ENCODE peak calls at places on chromosomes 6 and 20, in seven cellular contexts. C, D, Y, J, N, K and Z are unnamed samples.

GRCh38 chr6:16436550-16436949 is 198.2 kb downstream of the GMPR start:
- ATAC-seq in D (peak), J (no peak), N (peak), C (no peak), Y (no peak), K (no peak), Z (no peak)

GRCh38 chr6:134619077-134619476 is 301.2 kb upstream of the SGK1 start:
- ATAC-seq in J (no peak), D (no peak), N (no peak), Y (no peak), C (no peak), K (no peak), Z (no peak)

GRCh38 chr6:84033523-84034451 is at the start of gene MRAP2:
- ATAC-seq in Y (peak), K (peak), D (no peak), N (peak), J (peak), C (peak), Z (peak)

GRCh38 chr20:35279040-35279439 is 1.1 kb upstream of the MMP24OS start:
- ATAC-seq in C (no peak), J (no peak), N (no peak), D (no peak), K (no peak), Y (no peak), Z (no peak)

GRCh38 chr20:16020971-16021370 is 552.3 kb downstream of the KIF16B start:
- ATAC-seq in J (no peak), C (no peak), D (no peak), K (no peak), Y (peak), N (no peak), Z (no peak)

GRCh38 chr20:58514321-58515239 is 619 bp downstream of the APCDD1L start:
- ATAC-seq in K (no peak), Y (no peak), C (no peak), N (no peak), D (no peak), J (no peak), Z (no peak)

GRCh38 chr6:87656857-87657256 is 45.2 kb downstream of the AKIRIN2 start:
- ATAC-seq in K (no peak), J (no peak), N (no peak), D (peak), Y (no peak), C (no peak), Z (no peak)

GRCh38 chr6:70673054-70673453 is 5.4 kb downstream of the SMAP1 start:
- ATAC-seq in D (no peak), J (peak), Y (no peak), N (no peak), K (peak), C (no peak), Z (no peak)

GRCh38 chr6:39882567-39882953 is 51.7 kb downstream of the MOCS1 start:
- ATAC-seq in K (peak), N (peak), D (no peak), Y (no peak), C (no peak), J (peak), Z (peak)

GRCh38 chr6:136103101-136103688 is 146.9 kb downstream of the MTFR2 start:
- ATAC-seq in D (no peak), J (no peak), Y (no peak), N (peak), C (no peak), K (peak), Z (peak)

GRCh38 chr6:132551214-132551613 is 1.3 kb upstream of the TAAR8 start:
- ATAC-seq in Y (no peak), C (no peak), D (no peak), K (no peak), J (no peak), N (no peak), Z (no peak)

GRCh38 chr6:31795616-31796298 is at the start of gene VARS1:
- ATAC-seq in N (peak), D (peak), J (peak), C (peak), Y (peak), K (peak), Z (peak)

GRCh38 chr6:95081231-95081630 is 496.1 kb upstream of the MANEA start:
- ATAC-seq in Y (no peak), K (no peak), N (no peak), J (no peak), C (no peak), D (no peak), Z (no peak)

GRCh38 chr6:140636237-140636636 is 1261.8 kb upstream of the CITED2 start:
- ATAC-seq in Y (no peak), N (no peak), C (no peak), K (no peak), D (no peak), J (no peak), Z (no peak)

GRCh38 chr20:23588434-23589403 is 17.0 kb downstream of the CST9 start:
- ATAC-seq in Y (no peak), C (no peak), D (no peak), K (no peak), J (no peak), N (no peak), Z (no peak)

GRCh38 chr6:124879110-124879991 is 82.9 kb upstream of the RNF217 start:
- ATAC-seq in D (no peak), N (peak), J (no peak), C (no peak), K (no peak), Y (no peak), Z (no peak)

GRCh38 chr20:47412073-47412472 is 55.6 kb upstream of the ZMYND8 start:
- ATAC-seq in Y (no peak), J (no peak), N (no peak), C (no peak), K (no peak), D (no peak), Z (no peak)

GRCh38 chr6:98044791-98045190 is 761.8 kb upstream of the MMS22L start:
- ATAC-seq in K (no peak), D (no peak), C (no peak), N (no peak), Y (no peak), J (no peak), Z (no peak)

GRCh38 chr20:50562262-50562701 is 52.1 kb downstream of the PTPN1 start:
- ATAC-seq in J (no peak), N (peak), D (no peak), C (peak), Y (no peak), K (peak), Z (no peak)

DNA sequence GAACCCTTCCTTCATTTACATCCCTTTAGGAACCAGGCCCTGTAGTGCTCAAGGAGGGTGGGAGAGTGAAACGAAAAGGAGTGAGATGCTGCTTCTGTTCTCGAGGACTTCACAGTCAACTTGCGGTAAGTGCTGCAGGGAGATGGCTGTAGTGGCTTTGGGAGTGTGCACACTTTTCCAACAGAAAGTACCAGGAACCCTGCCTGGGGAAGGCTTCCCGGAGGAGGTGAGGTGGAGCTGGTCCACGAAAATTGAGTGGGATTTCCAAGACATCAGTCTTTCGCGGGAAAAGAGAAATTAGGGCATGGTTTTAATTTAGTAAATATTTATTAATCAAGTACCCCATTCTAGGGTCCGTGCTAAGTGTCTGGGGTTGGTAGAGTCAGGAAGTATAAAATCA is 12.7 kb downstream of the TRIM31 start:
- ATAC-seq in N (no peak), C (no peak), K (no peak), D (no peak), J (no peak), Y (no peak), Z (no peak)
- H3K4me3 ChIP-seq in N (no peak), C (no peak), K (peak), D (no peak), J (no peak), Y (no peak), Z (no peak)

DNA sequence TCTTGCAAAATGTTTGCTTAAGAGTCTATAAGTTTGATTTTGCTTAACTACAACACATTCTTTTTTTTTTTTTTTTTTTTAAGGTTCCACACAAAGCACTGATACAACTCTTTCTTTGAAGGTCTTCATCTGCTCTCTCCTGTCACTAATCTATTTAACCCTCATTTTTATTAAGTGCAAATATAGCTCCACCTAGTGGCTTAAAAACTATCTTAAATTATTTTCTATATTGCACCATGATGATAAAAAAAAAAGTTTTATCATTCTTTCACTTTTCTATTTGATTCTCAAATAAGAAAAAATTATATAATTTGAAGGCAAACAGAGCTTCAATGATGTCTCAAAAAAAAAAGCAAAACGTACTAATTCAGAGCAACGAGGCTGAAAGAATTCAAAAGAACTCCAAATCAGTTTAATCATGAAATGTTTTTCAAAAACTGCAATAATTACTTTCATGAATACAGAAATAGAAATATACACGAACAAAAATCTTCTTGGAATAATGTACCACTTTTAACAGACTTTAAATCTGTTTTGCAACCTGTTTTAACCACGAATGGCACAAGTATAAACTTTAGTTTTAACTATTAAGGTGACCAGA is 12.8 kb downstream of the ESF1 start:
- ATAC-seq in J (peak), C (no peak), K (no peak), N (no peak), D (no peak), Y (peak), Z (no peak)
- TF ChIP-seq CTCF in J (peak), C (no peak), K (peak), N (peak), D (peak), Y (peak), Z (peak)

GRCh38 chr20:37336369-37337207 is 9.4 kb upstream of the SRC start:
- ATAC-seq in D (peak), N (peak), J (peak), C (peak), K (peak), Y (peak), Z (peak)
- H3K27ac ChIP-seq in D (no peak), N (peak), J (no peak), C (peak), K (peak), Y (peak), Z (peak)

DNA sequence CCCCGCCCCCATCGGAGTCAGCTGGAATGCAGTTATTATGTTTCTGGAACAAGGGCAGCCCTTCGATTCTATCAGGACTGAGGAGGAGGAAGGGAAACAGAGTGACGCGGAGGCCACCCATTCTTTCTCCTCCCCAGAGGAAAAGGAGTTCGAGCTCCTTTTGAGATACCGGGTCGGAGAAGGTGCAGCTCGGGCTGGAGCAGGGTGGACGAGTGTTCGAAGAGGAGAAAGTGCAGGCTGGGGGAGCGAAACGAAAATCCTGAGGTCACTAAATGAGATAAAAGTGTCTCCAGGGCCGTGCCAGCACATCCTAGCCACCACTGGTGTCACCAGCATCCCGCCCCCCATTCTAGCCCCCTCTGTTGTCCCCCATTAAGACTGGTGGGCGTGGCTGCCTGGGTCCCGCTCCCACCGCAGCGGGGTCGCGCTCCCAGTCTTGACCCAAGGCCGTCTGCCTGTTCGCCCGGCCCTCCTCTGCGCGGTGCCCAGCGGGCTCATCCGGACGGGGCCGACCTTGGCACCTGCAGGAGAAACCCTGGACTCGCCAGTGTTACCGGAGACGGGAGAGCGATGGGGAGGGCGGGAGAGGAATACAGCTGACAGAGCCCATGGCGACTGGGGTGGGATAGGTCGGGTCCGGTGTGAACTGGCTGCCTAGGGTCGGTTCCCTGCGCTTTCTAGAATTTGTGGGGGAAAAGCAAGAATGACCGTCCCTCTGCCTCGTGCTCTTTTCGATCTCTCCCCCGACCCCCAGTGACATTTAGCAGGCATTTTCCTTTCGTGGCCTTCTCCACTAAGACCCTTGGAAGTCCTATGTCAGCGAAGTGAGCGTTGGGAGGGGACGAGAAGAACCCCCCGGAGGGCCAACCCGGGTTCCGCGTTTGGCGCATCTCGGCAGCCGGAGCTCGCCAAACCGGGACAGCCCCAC is 16.2 kb downstream of the FOXA2 start:
- ATAC-seq in D (no peak), K (no peak), Y (no peak), J (peak), N (peak), C (peak), Z (no peak)
- H3K4me3 ChIP-seq in D (no peak), K (no peak), Y (no peak), J (no peak), N (peak), C (no peak), Z (no peak)

GRCh38 chr6:151379933-151380847 is 11.2 kb downstream of the ZBTB2 start:
- ATAC-seq in Y (peak), J (peak), C (peak), K (peak), N (peak), D (peak), Z (no peak)

GRCh38 chr6:151374024-151374423 is 17.3 kb downstream of the ZBTB2 start:
- ATAC-seq in N (peak), D (peak), K (peak), C (no peak), Y (peak), J (peak), Z (no peak)

GRCh38 chr6:151375833-151376232 is 15.5 kb downstream of the ZBTB2 start:
- ATAC-seq in D (no peak), Y (no peak), J (no peak), N (no peak), K (no peak), C (no peak), Z (no peak)

GRCh38 chr6:151377095-151377494 is 14.3 kb downstream of the ZBTB2 start:
- ATAC-seq in C (no peak), N (no peak), Y (no peak), K (no peak), J (no peak), D (no peak), Z (no peak)

GRCh38 chr6:151376440-151376839 is 14.9 kb downstream of the ZBTB2 start:
- ATAC-seq in J (no peak), D (no peak), N (no peak), C (no peak), K (no peak), Y (peak), Z (no peak)
- TF ChIP-seq CTCF in J (no peak), D (no peak), N (no peak), C (no peak), K (no peak), Y (no peak), Z (no peak)

DNA sequence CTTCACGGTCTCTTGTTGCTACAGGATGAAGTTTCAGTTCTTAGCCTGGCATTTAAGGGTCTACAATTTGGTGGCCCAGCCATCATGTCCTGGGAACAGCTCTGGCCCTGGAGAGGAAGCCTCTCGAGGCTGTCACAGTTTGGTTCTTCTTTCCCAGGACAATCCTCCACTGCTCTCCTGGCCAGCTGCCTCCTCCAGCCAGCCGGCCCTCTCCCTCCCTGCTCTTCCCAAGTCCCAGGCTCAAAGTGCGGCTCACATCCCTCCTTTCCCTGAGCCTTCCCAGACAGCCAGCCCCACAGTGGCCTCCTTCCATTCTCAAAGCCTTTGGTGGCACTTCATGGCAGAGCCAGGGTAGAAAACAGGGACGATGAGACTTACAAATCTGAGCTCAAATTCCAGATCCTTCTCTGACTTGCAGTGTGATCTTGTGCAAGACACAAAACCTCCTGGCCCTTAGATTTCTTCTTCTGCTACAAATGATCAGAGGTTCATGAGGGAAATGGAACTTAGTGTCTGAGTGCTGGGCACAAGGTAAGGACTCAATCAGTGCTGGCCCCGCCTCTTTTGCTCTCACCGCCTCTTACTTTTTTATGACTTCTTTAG is 223.8 kb upstream of the ECI2 start:
- ATAC-seq in N (no peak), C (no peak), K (peak), J (peak), D (no peak), Y (peak), Z (peak)
- H3K27ac ChIP-seq in N (peak), C (peak), K (peak), J (peak), D (no peak), Y (peak), Z (peak)

DNA sequence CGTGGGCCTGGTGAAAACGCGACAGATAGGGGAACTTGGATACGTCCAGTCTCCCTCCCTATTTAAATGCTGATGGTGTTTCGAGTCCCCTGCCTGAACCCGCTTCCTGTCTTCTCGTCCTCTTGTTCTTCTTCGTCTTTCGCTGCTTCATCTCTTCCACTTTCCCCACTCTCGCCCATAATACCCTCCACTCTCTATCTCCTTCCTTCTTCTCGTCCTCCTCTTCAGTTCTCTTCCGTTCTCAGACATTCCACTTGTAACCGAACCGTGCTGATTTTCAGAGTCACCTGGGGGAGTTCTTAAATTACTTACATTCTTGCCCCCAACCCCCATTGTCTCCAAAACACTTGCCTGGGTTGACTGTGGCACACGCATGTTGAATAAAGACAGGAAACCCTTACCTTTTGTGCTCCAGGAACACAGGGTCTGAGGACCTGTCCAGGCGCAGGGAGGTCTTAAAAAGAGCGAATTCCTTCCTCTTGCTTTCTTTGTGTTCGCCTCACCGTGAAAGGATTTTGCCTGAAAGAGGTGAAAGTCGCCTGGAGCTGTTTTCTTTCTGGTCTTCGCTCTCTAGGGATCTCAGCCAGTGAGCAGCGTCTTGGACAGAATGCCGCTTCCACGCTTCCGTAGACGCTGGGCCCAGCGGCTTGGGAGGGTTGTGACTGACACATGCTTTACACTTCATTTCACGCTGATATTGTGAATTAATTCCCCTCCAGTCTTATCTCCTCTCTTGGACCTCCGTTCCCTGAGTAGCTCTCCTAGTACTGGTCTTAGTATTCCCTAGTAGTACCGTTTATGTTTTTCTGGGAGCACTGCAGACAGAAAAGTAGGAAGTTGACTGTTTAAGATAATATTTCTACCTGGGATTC is 184.0 kb downstream of the GPX5 start:
- ATAC-seq in Y (peak), N (no peak), C (no peak), D (no peak), K (no peak), J (peak), Z (no peak)
- H3K4me3 ChIP-seq in Y (peak), N (no peak), C (no peak), D (no peak), K (no peak), J (no peak), Z (peak)

GRCh38 chr6:13759025-13759424 is 47.4 kb upstream of the RANBP9 start:
- ATAC-seq in N (no peak), C (no peak), K (no peak), D (no peak), J (no peak), Y (no peak), Z (no peak)

GRCh38 chr6:13760307-13760706 is 48.7 kb upstream of the RANBP9 start:
- ATAC-seq in C (peak), D (no peak), J (no peak), Y (no peak), K (no peak), N (no peak), Z (no peak)

DNA sequence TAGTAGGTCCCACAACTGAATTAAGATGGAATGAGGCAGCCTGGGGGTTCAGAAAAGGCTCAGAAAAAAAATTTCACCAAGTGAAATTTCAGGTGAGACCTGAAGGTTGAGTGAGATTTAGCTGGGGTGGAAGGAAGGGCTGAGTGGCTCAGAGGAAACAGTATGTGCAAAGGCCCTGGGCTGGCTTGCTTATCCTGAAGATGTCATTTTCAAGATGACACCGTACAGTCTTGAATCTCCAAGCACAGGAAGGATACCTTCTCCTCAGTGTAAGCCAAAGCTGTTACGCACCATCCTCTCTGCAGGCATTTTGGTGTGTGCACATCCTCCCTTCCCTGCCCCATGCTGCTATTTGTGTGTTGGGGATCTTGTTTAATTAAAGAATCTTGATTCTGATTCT is 43.0 kb upstream of the RANBP9 start:
- ATAC-seq in K (no peak), N (no peak), Y (no peak), C (no peak), J (no peak), D (no peak), Z (no peak)
- TF ChIP-seq CTCF in K (no peak), N (no peak), Y (no peak), C (no peak), J (no peak), D (no peak), Z (no peak)

GRCh38 chr6:112163295-112164257 is 76.2 kb downstream of the FAM229B start:
- ATAC-seq in N (peak), K (peak), C (peak), J (peak), D (peak), Y (peak), Z (peak)
- H3K27ac ChIP-seq in N (no peak), K (no peak), C (no peak), J (no peak), D (no peak), Y (no peak), Z (peak)